ENCODE peak calls at places on chromosomes 1 and 21, in five cellular contexts. G, O, Q, F and B are unnamed samples.

GRCh38 chr1:25081496-25081895 is 150.8 kb downstream of the SYF2 start:
- DNase-seq in Q (no peak), G (no peak), F (no peak), O (no peak), B (no peak)

GRCh38 chr1:201883786-201884185 is 4.9 kb upstream of the SHISA4 start:
- DNase-seq in F (no peak), Q (no peak), G (peak; percentile 42), O (no peak), B (peak; percentile 68)

GRCh38 chr1:71222668-71223067 is 141.8 kb upstream of the ZRANB2 start:
- DNase-seq in F (no peak), G (no peak), O (no peak), Q (no peak), B (no peak)

GRCh38 chr1:151720974-151721787 is at the start of gene RIIAD1:
- DNase-seq in F (no peak), O (no peak), G (no peak), Q (peak; percentile 90), B (peak; percentile 42)

GRCh38 chr1:216766633-216767325 is 43.5 kb upstream of the ESRRG start:
- DNase-seq in F (no peak), Q (no peak), G (no peak), O (no peak), B (no peak)

GRCh38 chr1:154878371-154879355 is 8.6 kb upstream of the KCNN3 start:
- DNase-seq in O (peak; percentile 93), F (peak; percentile 63), G (peak; percentile 48), Q (peak; percentile 81), B (peak; percentile 88)

GRCh38 chr1:222618001-222618879 is at the start of gene MIA3:
- DNase-seq in F (peak; percentile 75), O (peak; percentile 81), G (peak; percentile 39), Q (peak; percentile 93), B (peak; percentile 91)

GRCh38 chr1:84691139-84691783 is 1.0 kb upstream of the SSX2IP start:
- DNase-seq in F (no peak), O (no peak), G (no peak), Q (no peak), B (no peak)

GRCh38 chr1:44264143-44264542 is 50.9 kb downstream of the DMAP1 start:
- DNase-seq in F (no peak), Q (no peak), O (no peak), G (no peak), B (no peak)

GRCh38 chr1:26752519-26752918 is 35.2 kb upstream of the PIGV start:
- DNase-seq in G (no peak), O (no peak), F (no peak), Q (no peak), B (no peak)

GRCh38 chr1:183423541-183423940 is 5.4 kb upstream of the NMNAT2 start:
- DNase-seq in G (no peak), Q (no peak), O (no peak), F (no peak), B (no peak)

GRCh38 chr1:217040696-217041095 is 317.5 kb upstream of the ESRRG start:
- DNase-seq in G (no peak), F (no peak), Q (no peak), O (no peak), B (no peak)

GRCh38 chr1:192739476-192740184 is 69.2 kb upstream of the RGS2 start:
- DNase-seq in Q (no peak), F (no peak), O (no peak), G (peak; percentile 71), B (no peak)

GRCh38 chr1:18716112-18716784 is 85.6 kb downstream of the PAX7 start:
- DNase-seq in F (no peak), G (no peak), Q (no peak), O (no peak), B (no peak)

GRCh38 chr1:179369751-179370341 is 4.1 kb downstream of the AXDND1 start:
- DNase-seq in Q (no peak), F (no peak), O (no peak), G (peak; percentile 53), B (no peak)

GRCh38 chr1:8818325-8818775 is 910 bp upstream of the RERE start:
- DNase-seq in O (no peak), F (no peak), Q (no peak), G (no peak), B (peak; percentile 66)

GRCh38 chr1:28091043-28091781 is 2.8 kb upstream of the EYA3 start:
- DNase-seq in O (peak; percentile 84), G (peak; percentile 61), Q (no peak), F (peak; percentile 46), B (no peak)

GRCh38 chr1:171904778-171905449 is 63.6 kb downstream of the DNM3 start:
- DNase-seq in Q (no peak), O (no peak), G (no peak), F (no peak), B (no peak)

GRCh38 chr1:244918422-244919319 is 54.3 kb upstream of the HNRNPU start:
- DNase-seq in G (no peak), O (peak; percentile 59), Q (peak; percentile 92), F (no peak), B (peak; percentile 40)

GRCh38 chr1:40160806-40161124 is 422 bp upstream of the RLF start:
- DNase-seq in F (no peak), O (no peak), Q (no peak), G (no peak), B (no peak)

GRCh38 chr1:78549366-78549765 is 58.6 kb downstream of the PTGFR start:
- DNase-seq in F (no peak), O (no peak), Q (no peak), G (no peak), B (no peak)

GRCh38 chr1:223066415-223066814 is 76.6 kb downstream of the TLR5 start:
- DNase-seq in F (no peak), Q (no peak), O (no peak), G (no peak), B (no peak)

GRCh38 chr1:208033236-208033635 is 122.3 kb upstream of the CD34 start:
- DNase-seq in F (no peak), Q (peak; percentile 62), O (no peak), G (no peak), B (no peak)

GRCh38 chr21:32474179-32475059 is 61.9 kb downstream of the EVA1C start:
- DNase-seq in O (no peak), F (no peak), Q (no peak), G (no peak), B (no peak)

GRCh38 chr1:81801032-81801833 is 499 bp downstream of the ADGRL2 start:
- DNase-seq in O (peak; percentile 86), F (peak; percentile 56), G (peak; percentile 59), Q (peak; percentile 88), B (peak; percentile 83)

GRCh38 chr1:33036051-33036525 is 595 bp downstream of the AK2 start:
- DNase-seq in F (no peak), O (no peak), G (peak; percentile 37), Q (no peak), B (no peak)

GRCh38 chr1:207845109-207845508 is 65.8 kb downstream of the CD34 start:
- DNase-seq in G (no peak), F (no peak), O (no peak), Q (no peak), B (no peak)

GRCh38 chr1:2392686-2393085 is 1.0 kb downstream of the RER1 start:
- DNase-seq in F (no peak), Q (no peak), G (peak; percentile 13), O (no peak), B (no peak)

GRCh38 chr1:9251501-9251900 is 16.9 kb downstream of the H6PD start:
- DNase-seq in G (no peak), Q (no peak), O (no peak), F (no peak), B (no peak)

GRCh38 chr1:70760170-70760569 is 287.4 kb downstream of the PTGER3 start:
- DNase-seq in O (no peak), F (no peak), G (no peak), Q (no peak), B (no peak)

GRCh38 chr1:44048816-44049215 is 17.6 kb upstream of the SLC6A9 start:
- DNase-seq in Q (no peak), F (no peak), G (no peak), O (no peak), B (no peak)

GRCh38 chr1:74356493-74356892 is 121.3 kb downstream of the TNNI3K start:
- DNase-seq in G (peak; percentile 63), Q (no peak), O (no peak), F (no peak), B (no peak)
- H3K4me1 ChIP-seq in G (peaks cover 22% of the 10 kb centered on the region), Q (no peaks in the 10 kb centered on the region), O (no peaks in the 10 kb centered on the region), F (no peaks in the 10 kb centered on the region), B (no peaks in the 10 kb centered on the region)

GRCh38 chr21:37460196-37460595 is 93.6 kb downstream of the DYRK1A start:
- DNase-seq in O (no peak), F (no peak), Q (no peak), G (no peak), B (no peak)

GRCh38 chr21:37459575-37459974 is 93.0 kb downstream of the DYRK1A start:
- DNase-seq in Q (no peak), O (no peak), G (no peak), F (no peak), B (no peak)

GRCh38 chr21:37455504-37455911 is 88.9 kb downstream of the DYRK1A start:
- DNase-seq in F (no peak), Q (no peak), G (no peak), O (no peak), B (no peak)

GRCh38 chr21:37461494-37461893 is 94.9 kb downstream of the DYRK1A start:
- DNase-seq in G (no peak), Q (no peak), O (no peak), F (no peak), B (no peak)

DNA sequence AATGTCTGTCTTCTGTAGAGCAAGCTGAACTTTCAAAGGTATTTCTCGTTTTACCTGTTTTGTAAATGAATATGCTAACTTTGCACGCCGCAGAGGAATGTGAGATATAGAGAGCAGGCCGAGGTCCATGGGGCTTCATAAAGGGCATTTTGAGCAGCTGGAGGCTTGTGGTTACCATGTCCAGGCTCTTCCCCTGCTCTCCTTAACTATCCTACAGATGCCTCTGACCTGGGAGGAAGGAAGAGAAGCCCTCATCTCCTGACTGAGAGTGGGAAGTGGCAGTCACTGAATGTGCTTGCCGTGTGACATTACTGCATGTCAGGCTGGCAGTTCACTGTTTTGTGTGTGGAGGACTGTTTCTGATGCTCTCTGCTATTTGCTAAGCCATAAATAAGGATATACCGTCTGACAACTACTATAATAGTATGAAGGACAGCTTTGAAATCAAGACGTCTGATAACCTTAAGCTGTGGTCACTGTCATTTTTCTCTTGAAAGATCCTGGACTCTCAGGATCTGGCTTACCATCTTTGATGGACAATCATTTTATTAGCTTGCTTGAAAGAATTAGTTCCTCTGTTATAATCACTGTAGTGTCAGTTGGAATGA is 92.2 kb downstream of the DYRK1A start:
- DNase-seq in O (no peak), Q (no peak), F (no peak), G (no peak), B (no peak)
- TF ChIP-seq EP300 in O (no peak), Q (no peak), F (no peak), G (no peak), B (no peak)

GRCh38 chr1:209784276-209785169 is at the start of gene C1orf74:
- DNase-seq in G (peak; percentile 83), Q (peak; percentile 99), O (peak; percentile 100), F (peak; percentile 96), B (peak; percentile 99)
- H3K4me1 ChIP-seq in G (peaks cover 11% of the 10 kb centered on the region), Q (peaks cover 22% of the 10 kb centered on the region), O (no peaks in the 10 kb centered on the region), F (no peaks in the 10 kb centered on the region), B (peaks cover 5% of the 10 kb centered on the region)

GRCh38 chr1:67686272-67687197 is 1.5 kb downstream of the GADD45A start:
- DNase-seq in G (peak; percentile 89), O (peak; percentile 71), Q (peak; percentile 93), F (peak; percentile 41), B (peak; percentile 60)
- TF ChIP-seq EP300 in G (peak; percentile 61), O (no peak), Q (peak; percentile 50), F (no peak), B (no peak)

GRCh38 chr1:6265173-6265572 is 4.3 kb upstream of the GPR153 start:
- DNase-seq in G (peak; percentile 23), O (no peak), F (no peak), Q (no peak), B (no peak)
- H3K4me1 ChIP-seq in G (peaks cover 17% of the 10 kb centered on the region), O (no peaks in the 10 kb centered on the region), F (no peaks in the 10 kb centered on the region), Q (peaks cover 16% of the 10 kb centered on the region), B (peaks cover 19% of the 10 kb centered on the region)